ENCODE peak calls at places on chromosomes 7 and 10, in six cellular contexts. T, F, H, D, L and W are unnamed samples.

GRCh38 chr7:74464931-74465906 is 11.5 kb downstream of the GTF2IRD1 start:
- ATAC-seq in H (no peak), D (no peak), L (no peak), F (no peak), T (no peak), W (no peak)

GRCh38 chr7:28990200-28990960 is 32.2 kb upstream of the TRIL start:
- ATAC-seq in H (peak), T (no peak), D (no peak), F (no peak), L (no peak), W (no peak)

GRCh38 chr7:50347693-50348092 is 43.2 kb downstream of the IKZF1 start:
- ATAC-seq in D (no peak), F (no peak), T (no peak), L (no peak), H (no peak), W (no peak)

GRCh38 chr10:5628798-5629788 is 37.3 kb downstream of the ASB13 start:
- ATAC-seq in L (peak), F (no peak), T (no peak), D (no peak), H (no peak), W (no peak)

GRCh38 chr10:17536221-17536620 is 81.0 kb downstream of the HACD1 start:
- ATAC-seq in T (no peak), H (no peak), D (no peak), L (no peak), F (no peak), W (no peak)

GRCh38 chr7:151461096-151461941 is 21.4 kb upstream of the CRYGN start:
- ATAC-seq in F (no peak), T (no peak), D (no peak), L (peak), H (no peak), W (no peak)

GRCh38 chr10:58065529-58065815 is 202.2 kb downstream of the IPMK start:
- ATAC-seq in F (no peak), D (no peak), L (no peak), H (no peak), T (no peak), W (no peak)

GRCh38 chr10:95447733-95448132 is 113.4 kb downstream of the SORBS1 start:
- ATAC-seq in T (no peak), H (no peak), D (no peak), L (no peak), F (no peak), W (no peak)

GRCh38 chr7:80760292-80760691 is 121.8 kb downstream of the CD36 start:
- ATAC-seq in L (no peak), T (no peak), H (no peak), F (no peak), D (no peak), W (no peak)

GRCh38 chr10:110237894-110238480 is 30.6 kb downstream of the MXI1 start:
- ATAC-seq in D (no peak), F (no peak), H (no peak), T (no peak), L (no peak), W (no peak)

GRCh38 chr10:35464805-35465456 is 128.6 kb downstream of the CCNY start:
- ATAC-seq in T (no peak), D (no peak), F (no peak), L (no peak), H (peak), W (no peak)

GRCh38 chr7:50415844-50416243 is 34.3 kb downstream of the FIGNL1 start:
- ATAC-seq in D (no peak), F (no peak), L (peak), H (no peak), T (no peak), W (no peak)

GRCh38 chr7:2639994-2640830 is 8.4 kb downstream of the TTYH3 start:
- ATAC-seq in D (no peak), L (no peak), H (no peak), F (no peak), T (no peak), W (no peak)
- TF ChIP-seq EP300 in D (no peak), L (no peak), H (no peak), F (no peak), T (no peak), W (no peak)

GRCh38 chr7:108528183-108528712 is 2.3 kb upstream of the PNPLA8 start:
- ATAC-seq in T (no peak), H (no peak), L (no peak), F (no peak), D (no peak), W (no peak)
- TF ChIP-seq EP300 in T (no peak), H (no peak), L (no peak), F (no peak), D (no peak), W (no peak)

GRCh38 chr10:14074062-14074884 is 256.5 kb downstream of the FRMD4A start:
- ATAC-seq in H (peak), T (peak), F (no peak), L (no peak), D (no peak), W (peak)
- TF ChIP-seq EP300 in H (peak), T (no peak), F (no peak), L (no peak), D (no peak), W (no peak)

GRCh38 chr7:46786221-46786951 is 795.5 kb downstream of the TNS3 start:
- ATAC-seq in T (no peak), F (no peak), L (no peak), H (no peak), D (no peak), W (no peak)

GRCh38 chr7:46786995-46787394 is 794.9 kb downstream of the TNS3 start:
- ATAC-seq in T (no peak), F (no peak), L (no peak), D (no peak), H (no peak), W (no peak)

GRCh38 chr7:46791180-46791579 is 790.7 kb downstream of the TNS3 start:
- ATAC-seq in T (peak), F (no peak), H (no peak), D (no peak), L (no peak), W (no peak)
- TF ChIP-seq EP300 in T (no peak), F (no peak), H (no peak), D (no peak), L (no peak), W (no peak)